ENCODE peak calls at places on chromosomes 5 and 9, in six cellular contexts. One of them, this sample, is unnamed.

GRCh38 chr9:133713960-133714495 is 24.1 kb downstream of the SARDH start:
- DNase-seq in H1: no peak
- DNase-seq in endothelial cell of umbilical vein: no peak
- DNase-seq in fibroblast of lung: no peak
- DNase-seq in colonic mucosa: no peak
- DNase-seq in MM.1S: no peak
- DNase-seq in this sample: no peak

GRCh38 chr5:90909091-90909503 is 350.5 kb downstream of the ADGRV1 start:
- DNase-seq in fibroblast of lung: peak
- DNase-seq in endothelial cell of umbilical vein: peak
- DNase-seq in H1: no peak
- DNase-seq in colonic mucosa: no peak
- DNase-seq in MM.1S: no peak
- DNase-seq in this sample: no peak

GRCh38 chr9:16001856-16002255 is 449.0 kb downstream of the CCDC171 start:
- DNase-seq in H1: no peak
- DNase-seq in endothelial cell of umbilical vein: no peak
- DNase-seq in MM.1S: no peak
- DNase-seq in fibroblast of lung: peak
- DNase-seq in colonic mucosa: no peak
- DNase-seq in this sample: no peak

GRCh38 chr5:137778772-137779564 is 24.8 kb upstream of the HNRNPA0 start:
- DNase-seq in H1: no peak
- DNase-seq in fibroblast of lung: peak
- DNase-seq in MM.1S: peak
- DNase-seq in endothelial cell of umbilical vein: peak
- DNase-seq in colonic mucosa: no peak
- DNase-seq in this sample: no peak

GRCh38 chr5:78964889-78965288 is 20.2 kb downstream of the ARSB start:
- DNase-seq in endothelial cell of umbilical vein: peak
- DNase-seq in MM.1S: peak
- DNase-seq in fibroblast of lung: peak
- DNase-seq in colonic mucosa: no peak
- DNase-seq in H1: no peak
- DNase-seq in this sample: no peak

GRCh38 chr9:126151031-126151670 is 175.5 kb upstream of the MVB12B start:
- DNase-seq in colonic mucosa: peak
- DNase-seq in H1: no peak
- DNase-seq in fibroblast of lung: peak
- DNase-seq in endothelial cell of umbilical vein: no peak
- DNase-seq in MM.1S: no peak
- DNase-seq in this sample: no peak

GRCh38 chr5:18314192-18314778 is 680.0 kb downstream of the TAF11L14 start:
- DNase-seq in H1: no peak
- DNase-seq in fibroblast of lung: peak
- DNase-seq in MM.1S: peak
- DNase-seq in endothelial cell of umbilical vein: peak
- DNase-seq in colonic mucosa: no peak
- DNase-seq in this sample: no peak

GRCh38 chr5:106418196-106418595 is 1252.5 kb downstream of the EFNA5 start:
- DNase-seq in H1: no peak
- DNase-seq in MM.1S: no peak
- DNase-seq in fibroblast of lung: peak
- DNase-seq in endothelial cell of umbilical vein: no peak
- DNase-seq in colonic mucosa: no peak
- DNase-seq in this sample: no peak

GRCh38 chr9:77751341-77752091 is 103.4 kb upstream of the GNA14 start:
- DNase-seq in colonic mucosa: peak
- DNase-seq in endothelial cell of umbilical vein: peak
- DNase-seq in H1: no peak
- DNase-seq in MM.1S: peak
- DNase-seq in fibroblast of lung: peak
- DNase-seq in this sample: peak

GRCh38 chr5:125696762-125697161 is 726.4 kb upstream of the GRAMD2B start:
- DNase-seq in fibroblast of lung: peak
- DNase-seq in endothelial cell of umbilical vein: no peak
- DNase-seq in colonic mucosa: no peak
- DNase-seq in MM.1S: no peak
- DNase-seq in H1: no peak
- DNase-seq in this sample: no peak

GRCh38 chr9:120628207-120628924 is 48.4 kb upstream of the CDK5RAP2 start:
- DNase-seq in colonic mucosa: no peak
- DNase-seq in endothelial cell of umbilical vein: no peak
- DNase-seq in H1: no peak
- DNase-seq in fibroblast of lung: no peak
- DNase-seq in MM.1S: no peak
- DNase-seq in this sample: no peak

GRCh38 chr5:167128581-167128980 is 1162.9 kb upstream of the WWC1 start:
- DNase-seq in MM.1S: no peak
- DNase-seq in H1: no peak
- DNase-seq in endothelial cell of umbilical vein: no peak
- DNase-seq in fibroblast of lung: no peak
- DNase-seq in colonic mucosa: no peak
- DNase-seq in this sample: no peak

GRCh38 chr5:156328766-156329165 is 1.8 kb downstream of the SGCD start:
- DNase-seq in fibroblast of lung: no peak
- DNase-seq in colonic mucosa: no peak
- DNase-seq in endothelial cell of umbilical vein: no peak
- DNase-seq in H1: no peak
- DNase-seq in MM.1S: no peak
- DNase-seq in this sample: no peak

GRCh38 chr5:33848554-33848953 is 43.2 kb downstream of the ADAMTS12 start:
- DNase-seq in endothelial cell of umbilical vein: no peak
- DNase-seq in fibroblast of lung: no peak
- DNase-seq in H1: no peak
- DNase-seq in MM.1S: peak
- DNase-seq in colonic mucosa: no peak
- DNase-seq in this sample: no peak

GRCh38 chr5:90135979-90136378 is 273.6 kb downstream of the CETN3 start:
- DNase-seq in endothelial cell of umbilical vein: no peak
- DNase-seq in MM.1S: no peak
- DNase-seq in colonic mucosa: peak
- DNase-seq in H1: peak
- DNase-seq in fibroblast of lung: no peak
- DNase-seq in this sample: no peak

GRCh38 chr5:121189569-121190305 is 661.9 kb upstream of the FTMT start:
- DNase-seq in MM.1S: no peak
- DNase-seq in fibroblast of lung: peak
- DNase-seq in endothelial cell of umbilical vein: peak
- DNase-seq in H1: no peak
- DNase-seq in colonic mucosa: no peak
- DNase-seq in this sample: no peak

GRCh38 chr9:94554439-94555331 is at the start of gene PCAT7:
- DNase-seq in MM.1S: peak
- DNase-seq in H1: peak
- DNase-seq in endothelial cell of umbilical vein: peak
- DNase-seq in colonic mucosa: peak
- DNase-seq in fibroblast of lung: peak
- DNase-seq in this sample: peak

GRCh38 chr9:102922526-102922925 is 72.6 kb upstream of the CYLC2 start:
- DNase-seq in H1: no peak
- DNase-seq in endothelial cell of umbilical vein: no peak
- DNase-seq in colonic mucosa: no peak
- DNase-seq in fibroblast of lung: no peak
- DNase-seq in MM.1S: no peak
- DNase-seq in this sample: no peak
- H3K4me3 ChIP-seq in H1: no peak
- H3K4me3 ChIP-seq in endothelial cell of umbilical vein: no peak
- H3K4me3 ChIP-seq in colonic mucosa: no peak
- H3K4me3 ChIP-seq in fibroblast of lung: no peak
- H3K4me3 ChIP-seq in MM.1S: no peak
- H3K4me3 ChIP-seq in this sample: no peak

DNA sequence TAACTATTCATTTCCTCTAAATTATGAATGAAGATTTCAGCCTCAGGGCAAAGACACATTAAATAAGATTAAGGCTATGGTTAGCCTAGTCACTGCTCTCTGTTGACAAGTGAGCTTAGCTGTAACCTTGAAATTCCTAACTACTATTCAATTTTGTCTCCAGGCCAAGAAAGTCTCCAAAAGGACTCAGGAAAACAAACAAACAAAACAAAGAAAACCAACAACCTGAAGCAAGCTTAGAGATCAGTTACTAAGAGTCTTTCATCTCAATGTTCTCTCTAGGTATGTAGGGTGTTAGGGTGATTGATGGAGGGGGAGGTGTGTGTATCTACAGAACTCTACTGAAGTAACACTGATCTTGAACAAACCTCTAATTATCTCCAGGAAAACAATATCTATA is 9.6 kb upstream of the CTNNAL1 start:
- DNase-seq in MM.1S: no peak
- DNase-seq in fibroblast of lung: no peak
- DNase-seq in colonic mucosa: no peak
- DNase-seq in endothelial cell of umbilical vein: no peak
- DNase-seq in H1: no peak
- DNase-seq in this sample: no peak
- TF ChIP-seq CTCF in MM.1S: no peak
- TF ChIP-seq CTCF in fibroblast of lung: no peak
- TF ChIP-seq CTCF in colonic mucosa: no peak
- TF ChIP-seq CTCF in endothelial cell of umbilical vein: no peak
- TF ChIP-seq CTCF in H1: no peak
- TF ChIP-seq CTCF in this sample: no peak

GRCh38 chr9:138112090-138112748 is 234.6 kb downstream of the CACNA1B start:
- DNase-seq in MM.1S: no peak
- DNase-seq in endothelial cell of umbilical vein: no peak
- DNase-seq in fibroblast of lung: no peak
- DNase-seq in colonic mucosa: no peak
- DNase-seq in H1: no peak
- DNase-seq in this sample: no peak
- H3K9ac ChIP-seq in MM.1S: no peak
- H3K9ac ChIP-seq in endothelial cell of umbilical vein: no peak
- H3K9ac ChIP-seq in fibroblast of lung: no peak
- H3K9ac ChIP-seq in colonic mucosa: no peak
- H3K9ac ChIP-seq in H1: no peak
- H3K9ac ChIP-seq in this sample: no peak

DNA sequence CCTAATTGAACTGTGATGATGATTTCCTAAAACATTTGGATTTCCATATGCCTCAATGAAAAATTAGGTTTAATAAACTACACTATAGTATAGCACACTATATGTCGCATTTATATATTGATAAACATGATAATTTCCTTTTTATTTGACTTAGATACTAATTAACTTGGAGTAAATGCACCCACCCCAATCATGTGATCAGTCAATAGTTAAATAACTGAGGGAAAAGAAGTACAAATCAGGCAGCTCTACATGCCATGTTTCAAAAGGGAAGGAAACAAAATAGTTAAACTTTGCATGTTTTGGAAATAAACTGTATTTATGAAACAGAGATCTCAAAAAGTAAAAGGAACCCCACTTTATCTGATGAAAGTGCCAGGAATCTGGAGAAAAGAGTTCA is 18.0 kb upstream of the GNE start:
- DNase-seq in endothelial cell of umbilical vein: no peak
- DNase-seq in fibroblast of lung: no peak
- DNase-seq in H1: no peak
- DNase-seq in colonic mucosa: no peak
- DNase-seq in MM.1S: no peak
- DNase-seq in this sample: no peak
- H3K4me3 ChIP-seq in endothelial cell of umbilical vein: peak
- H3K4me3 ChIP-seq in fibroblast of lung: peak
- H3K4me3 ChIP-seq in H1: no peak
- H3K4me3 ChIP-seq in colonic mucosa: peak
- H3K4me3 ChIP-seq in MM.1S: no peak
- H3K4me3 ChIP-seq in this sample: no peak

GRCh38 chr9:107087256-107087655 is 195.8 kb upstream of the RAD23B start:
- DNase-seq in H1: no peak
- DNase-seq in fibroblast of lung: peak
- DNase-seq in MM.1S: no peak
- DNase-seq in endothelial cell of umbilical vein: no peak
- DNase-seq in colonic mucosa: no peak
- DNase-seq in this sample: no peak
- TF ChIP-seq CTCF in H1: no peak
- TF ChIP-seq CTCF in fibroblast of lung: no peak
- TF ChIP-seq CTCF in MM.1S: no peak
- TF ChIP-seq CTCF in endothelial cell of umbilical vein: no peak
- TF ChIP-seq CTCF in colonic mucosa: no peak
- TF ChIP-seq CTCF in this sample: no peak

GRCh38 chr5:139473105-139473504 is 2.3 kb downstream of the SMIM33 start:
- DNase-seq in fibroblast of lung: no peak
- DNase-seq in endothelial cell of umbilical vein: no peak
- DNase-seq in MM.1S: no peak
- DNase-seq in colonic mucosa: no peak
- DNase-seq in H1: peak
- DNase-seq in this sample: no peak
- H3K9ac ChIP-seq in fibroblast of lung: no peak
- H3K9ac ChIP-seq in endothelial cell of umbilical vein: peak
- H3K9ac ChIP-seq in MM.1S: no peak
- H3K9ac ChIP-seq in colonic mucosa: no peak
- H3K9ac ChIP-seq in H1: no peak
- H3K9ac ChIP-seq in this sample: no peak

GRCh38 chr9:79975471-79976316 is 403.9 kb downstream of the TLE4 start:
- DNase-seq in H1: no peak
- DNase-seq in MM.1S: no peak
- DNase-seq in endothelial cell of umbilical vein: no peak
- DNase-seq in fibroblast of lung: no peak
- DNase-seq in colonic mucosa: no peak
- DNase-seq in this sample: no peak
- H3K4me3 ChIP-seq in H1: no peak
- H3K4me3 ChIP-seq in MM.1S: no peak
- H3K4me3 ChIP-seq in endothelial cell of umbilical vein: no peak
- H3K4me3 ChIP-seq in fibroblast of lung: no peak
- H3K4me3 ChIP-seq in colonic mucosa: no peak
- H3K4me3 ChIP-seq in this sample: no peak

DNA sequence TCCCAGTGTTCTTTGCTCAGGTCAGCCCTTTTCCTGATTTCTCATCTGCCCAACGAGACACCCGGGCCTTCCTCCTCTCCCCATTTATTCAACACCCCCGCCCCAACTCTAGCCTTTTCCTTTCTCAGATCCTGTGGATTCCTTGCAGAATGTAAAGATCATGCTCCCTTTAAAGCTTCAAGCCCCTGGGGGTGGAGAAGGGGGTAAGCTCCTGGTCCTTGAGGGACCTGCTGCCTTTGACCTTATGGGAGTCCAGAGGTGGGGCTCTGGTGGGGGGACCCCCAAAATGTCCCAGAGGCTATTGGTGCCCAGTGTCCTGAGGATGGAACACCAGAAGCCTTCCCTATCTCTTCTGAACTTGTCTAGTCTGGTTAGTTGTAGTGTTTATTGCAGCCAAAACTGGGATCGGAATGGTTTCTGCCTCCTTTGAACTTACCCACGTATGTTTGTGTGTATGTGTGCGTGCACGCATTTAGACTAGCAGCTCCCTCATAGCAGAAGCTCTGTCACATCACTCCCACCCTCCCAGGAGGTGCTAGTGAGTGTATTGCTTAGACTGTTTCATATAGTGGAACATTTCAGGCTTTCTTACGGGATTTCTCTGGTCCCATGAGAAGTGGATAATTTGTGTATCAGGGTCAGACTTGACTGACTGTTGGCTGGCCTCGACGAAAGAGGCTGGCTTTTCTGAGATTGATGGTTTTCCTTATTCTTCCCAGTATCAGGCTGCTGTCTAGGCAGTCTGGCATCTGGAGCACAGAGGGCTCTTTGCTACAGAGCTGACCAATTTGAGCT is 1.1 kb downstream of the GALNT10 start:
- DNase-seq in endothelial cell of umbilical vein: peak
- DNase-seq in fibroblast of lung: peak
- DNase-seq in colonic mucosa: no peak
- DNase-seq in H1: no peak
- DNase-seq in MM.1S: no peak
- DNase-seq in this sample: no peak
- TF ChIP-seq CTCF in endothelial cell of umbilical vein: no peak
- TF ChIP-seq CTCF in fibroblast of lung: peak
- TF ChIP-seq CTCF in colonic mucosa: no peak
- TF ChIP-seq CTCF in H1: no peak
- TF ChIP-seq CTCF in MM.1S: no peak
- TF ChIP-seq CTCF in this sample: no peak

GRCh38 chr5:134445841-134446818 is 34.4 kb upstream of the CDKN2AIPNL start:
- DNase-seq in MM.1S: no peak
- DNase-seq in colonic mucosa: no peak
- DNase-seq in H1: no peak
- DNase-seq in endothelial cell of umbilical vein: no peak
- DNase-seq in fibroblast of lung: no peak
- DNase-seq in this sample: no peak
- H3K9ac ChIP-seq in MM.1S: no peak
- H3K9ac ChIP-seq in colonic mucosa: no peak
- H3K9ac ChIP-seq in H1: no peak
- H3K9ac ChIP-seq in endothelial cell of umbilical vein: no peak
- H3K9ac ChIP-seq in fibroblast of lung: no peak
- H3K9ac ChIP-seq in this sample: no peak

This sample was measured in DND-41.